ENCODE peak calls at places on chromosomes 2 and 18, in eight cellular contexts. I is activated T-cell treated with anti-CD3 and anti-CD28 coated beads for 1 hour, O is GF-D8, B is epithelial cell of esophagus, M is endothelial cell of umbilical vein, N is lung, T is NCI-H460, S is endothelial cell. Y is an unnamed sample.

GRCh38 chr2:227406177-227407031 is 18.7 kb upstream of the SCYGR1 start:
- DNase-seq in N (peak), M (peak), B (peak), I (no peak), S (peak), O (no peak), T (peak), Y (no peak)

GRCh38 chr2:163518762-163519161 is 217.0 kb downstream of the FIGN start:
- DNase-seq in N (no peak), T (no peak), O (no peak), B (no peak), I (no peak), M (no peak), S (no peak), Y (no peak)

GRCh38 chr2:205679410-205680009 is 2.8 kb upstream of the NRP2 start:
- DNase-seq in O (no peak), N (no peak), B (peak), S (no peak), I (no peak), T (no peak), M (no peak), Y (no peak)

GRCh38 chr2:64695656-64696310 is 42.1 kb upstream of the SERTAD2 start:
- DNase-seq in S (no peak), N (no peak), B (no peak), T (no peak), M (peak), I (no peak), O (no peak), Y (no peak)

GRCh38 chr2:201790989-201791388 is 10.3 kb upstream of the ALS2 start:
- DNase-seq in I (no peak), N (no peak), T (no peak), B (no peak), O (no peak), M (no peak), S (no peak), Y (no peak)

GRCh38 chr2:241553981-241554380 is 4.6 kb upstream of the BOK start:
- DNase-seq in I (no peak), T (no peak), S (no peak), B (no peak), M (no peak), O (no peak), N (no peak), Y (no peak)

GRCh38 chr2:236563953-236564352 is 5.7 kb upstream of the ACKR3 start:
- DNase-seq in N (no peak), I (no peak), S (no peak), B (no peak), T (no peak), O (no peak), M (no peak), Y (no peak)

GRCh38 chr2:162053066-162053807 is 20.8 kb downstream of the DPP4 start:
- DNase-seq in M (no peak), B (no peak), N (no peak), I (no peak), O (no peak), S (no peak), T (no peak), Y (no peak)

GRCh38 chr2:55992465-55992864 is 68.9 kb upstream of the EFEMP1 start:
- DNase-seq in M (peak), N (peak), O (no peak), S (no peak), T (peak), I (no peak), B (peak), Y (no peak)

GRCh38 chr18:55587341-55588000 is 521 bp downstream of the TCF4 start:
- DNase-seq in I (no peak), O (no peak), T (no peak), S (no peak), N (no peak), M (peak), B (no peak), Y (no peak)

GRCh38 chr2:110157153-110157793 is 41.7 kb upstream of the MALL start:
- DNase-seq in O (no peak), I (no peak), T (peak), M (peak), B (peak), S (peak), N (peak), Y (no peak)

GRCh38 chr18:49024408-49024807 is 73.6 kb upstream of the SMAD7 start:
- DNase-seq in N (no peak), M (no peak), B (no peak), S (no peak), O (no peak), T (no peak), I (no peak), Y (no peak)

GRCh38 chr2:12804141-12804857 is 87.6 kb downstream of the TRIB2 start:
- DNase-seq in I (no peak), O (no peak), N (no peak), T (no peak), B (no peak), S (no peak), M (no peak), Y (no peak)

GRCh38 chr2:216596234-216596985 is 36.8 kb upstream of the IGFBP2 start:
- DNase-seq in N (no peak), B (no peak), M (peak), T (peak), I (no peak), S (no peak), O (no peak), Y (no peak)

GRCh38 chr2:71603851-71604708 is 150.7 kb downstream of the DYSF start:
- DNase-seq in M (no peak), I (no peak), S (no peak), O (no peak), N (no peak), T (no peak), B (no peak), Y (no peak)

GRCh38 chr2:85811173-85811849 is 57.5 kb downstream of the ATOH8 start:
- DNase-seq in I (no peak), O (no peak), T (no peak), M (peak), S (no peak), B (peak), N (peak), Y (no peak)